ENCODE peak calls at places on chromosomes 5 and 9, in five cellular contexts. J is Calu3, L is K562, P is WERI-Rb-1, S is IMR-90. A is an unnamed sample.

GRCh38 chr5:85293139-85293785 is 908.6 kb upstream of the EDIL3 start:
- DNase-seq in J (peak; percentile 39), L (no peak), P (no peak), S (peak; percentile 0), A (no peak)

GRCh38 chr5:32710859-32711692 is at the start of gene NPR3:
- DNase-seq in J (no peak), L (no peak), P (no peak), S (peak; percentile 66), A (peak; percentile 17)

GRCh38 chr9:5493597-5494511 is 16.5 kb upstream of the PDCD1LG2 start:
- DNase-seq in J (no peak), L (peak; percentile 52), P (no peak), S (peak; percentile 92), A (peak; percentile 38)

GRCh38 chr5:173268750-173269580 is 34.0 kb upstream of the NKX2-5 start:
- DNase-seq in J (no peak), L (no peak), P (peak; percentile 71), S (no peak), A (no peak)

GRCh38 chr5:43588842-43589241 is 14.1 kb upstream of the NNT start:
- DNase-seq in J (no peak), L (no peak), P (no peak), S (no peak), A (no peak)

GRCh38 chr9:130173462-130173876 is 1.3 kb downstream of the NCS1 start:
- DNase-seq in J (no peak), L (no peak), P (no peak), S (peak; percentile 28), A (no peak)

GRCh38 chr9:110076894-110077725 is 130.8 kb downstream of the C9orf152 start:
- DNase-seq in J (no peak), L (no peak), P (no peak), S (peak; percentile 79), A (no peak)

GRCh38 chr9:4143951-4144717 is 155.7 kb downstream of the GLIS3 start:
- DNase-seq in J (no peak), L (no peak), P (no peak), S (peak; percentile 82), A (no peak)

GRCh38 chr9:70563437-70564204 is 149.2 kb upstream of the KLF9 start:
- DNase-seq in J (no peak), L (no peak), P (no peak), S (peak; percentile 76), A (peak; percentile 78)

GRCh38 chr5:79357401-79357800 is 121.5 kb downstream of the JMY start:
- DNase-seq in J (no peak), L (no peak), P (no peak), S (peak; percentile 35), A (no peak)

GRCh38 chr5:83476470-83476817 is 4.9 kb downstream of the VCAN start:
- DNase-seq in J (no peak), L (no peak), P (no peak), S (no peak), A (no peak)

GRCh38 chr9:250039-250438 is 35.4 kb downstream of the DOCK8 start:
- DNase-seq in J (no peak), L (no peak), P (no peak), S (no peak), A (no peak)

GRCh38 chr9:130694205-130694604 is 625 bp downstream of the EXOSC2 start:
- DNase-seq in J (no peak), L (no peak), P (no peak), S (no peak), A (no peak)

GRCh38 chr5:1544294-1545010 is 20.7 kb upstream of the LPCAT1 start:
- DNase-seq in J (no peak), L (no peak), P (peak; percentile 4), S (no peak), A (no peak)

GRCh38 chr9:136850866-136851775 is 1.0 kb upstream of the MAMDC4 start:
- DNase-seq in J (no peak), L (no peak), P (no peak), S (no peak), A (no peak)

GRCh38 chr9:125200216-125201047 is at the start of gene RABEPK:
- DNase-seq in J (peak; percentile 94), L (peak; percentile 97), P (peak; percentile 97), S (peak; percentile 93), A (peak; percentile 92)

GRCh38 chr5:136006164-136006563 is 22.6 kb upstream of the TGFBI start:
- DNase-seq in J (no peak), L (no peak), P (no peak), S (peak; percentile 87), A (no peak)

GRCh38 chr5:178436326-178436940 is 153.8 kb downstream of the COL23A1 start:
- DNase-seq in J (no peak), L (no peak), P (no peak), S (no peak), A (no peak)

GRCh38 chr5:143338658-143339366 is 64.7 kb downstream of the NR3C1 start:
- DNase-seq in J (no peak), L (no peak), P (no peak), S (peak; percentile 82), A (no peak)

GRCh38 chr5:111942214-111942613 is 185.2 kb upstream of the NREP start:
- DNase-seq in J (no peak), L (no peak), P (no peak), S (no peak), A (no peak)

GRCh38 chr5:178199581-178200434 is 4.5 kb upstream of the HNRNPAB start:
- DNase-seq in J (no peak), L (no peak), P (no peak), S (no peak), A (no peak)

GRCh38 chr5:101932599-101932998 is 363.5 kb downstream of the SLCO4C1 start:
- DNase-seq in J (no peak), L (no peak), P (no peak), S (no peak), A (no peak)

GRCh38 chr5:149130121-149130931 is 11.0 kb upstream of the ABLIM3 start:
- DNase-seq in J (peak; percentile 49), L (no peak), P (no peak), S (peak; percentile 49), A (no peak)
- TF ChIP-seq CTCF in J (peak; percentile 64), L (no peak), P (no peak), S (peak; percentile 56), A (no peak)

GRCh38 chr9:108672475-108673065 is 183.2 kb downstream of the ACTL7B start:
- DNase-seq in J (no peak), L (no peak), P (peak; percentile 22), S (no peak), A (no peak)

GRCh38 chr9:108668191-108668940 is 187.4 kb downstream of the ACTL7B start:
- DNase-seq in J (no peak), L (no peak), P (no peak), S (no peak), A (no peak)

GRCh38 chr9:108671794-108672193 is 184.0 kb downstream of the ACTL7B start:
- DNase-seq in J (no peak), L (no peak), P (no peak), S (peak; percentile 6), A (no peak)

GRCh38 chr9:108673386-108673785 is 182.4 kb downstream of the ACTL7B start:
- DNase-seq in J (no peak), L (no peak), P (no peak), S (no peak), A (no peak)

DNA sequence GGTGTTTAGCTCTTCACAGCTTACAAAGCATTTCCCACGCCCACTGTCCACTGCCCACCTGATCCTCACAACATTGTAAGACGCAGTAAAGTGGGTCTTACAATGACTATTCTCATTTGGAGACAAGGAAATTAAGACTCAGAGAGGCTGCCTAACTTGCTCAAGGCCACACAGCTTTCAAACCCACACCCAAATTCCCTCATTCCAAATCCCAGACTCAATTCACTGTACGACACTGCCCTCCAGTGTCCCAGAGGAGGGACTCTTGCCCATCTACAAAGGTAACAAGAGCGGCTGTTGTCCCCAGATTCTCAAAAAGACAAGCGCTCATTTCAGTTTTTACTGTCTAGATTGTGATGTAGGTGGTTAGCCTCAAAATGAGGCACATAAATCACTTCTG is 184.6 kb downstream of the ACTL7B start:
- DNase-seq in J (no peak), L (peak; percentile 3), P (no peak), S (peak; percentile 1), A (no peak)
- TF ChIP-seq CTCF in J (no peak), L (no peak), P (peak; percentile 15), S (peak; percentile 27), A (no peak)

GRCh38 chr9:17521456-17521855 is 57.4 kb upstream of the SH3GL2 start:
- DNase-seq in J (no peak), L (no peak), P (no peak), S (no peak), A (no peak)
- TF ChIP-seq CTCF in J (no peak), L (no peak), P (no peak), S (no peak), A (no peak)

DNA sequence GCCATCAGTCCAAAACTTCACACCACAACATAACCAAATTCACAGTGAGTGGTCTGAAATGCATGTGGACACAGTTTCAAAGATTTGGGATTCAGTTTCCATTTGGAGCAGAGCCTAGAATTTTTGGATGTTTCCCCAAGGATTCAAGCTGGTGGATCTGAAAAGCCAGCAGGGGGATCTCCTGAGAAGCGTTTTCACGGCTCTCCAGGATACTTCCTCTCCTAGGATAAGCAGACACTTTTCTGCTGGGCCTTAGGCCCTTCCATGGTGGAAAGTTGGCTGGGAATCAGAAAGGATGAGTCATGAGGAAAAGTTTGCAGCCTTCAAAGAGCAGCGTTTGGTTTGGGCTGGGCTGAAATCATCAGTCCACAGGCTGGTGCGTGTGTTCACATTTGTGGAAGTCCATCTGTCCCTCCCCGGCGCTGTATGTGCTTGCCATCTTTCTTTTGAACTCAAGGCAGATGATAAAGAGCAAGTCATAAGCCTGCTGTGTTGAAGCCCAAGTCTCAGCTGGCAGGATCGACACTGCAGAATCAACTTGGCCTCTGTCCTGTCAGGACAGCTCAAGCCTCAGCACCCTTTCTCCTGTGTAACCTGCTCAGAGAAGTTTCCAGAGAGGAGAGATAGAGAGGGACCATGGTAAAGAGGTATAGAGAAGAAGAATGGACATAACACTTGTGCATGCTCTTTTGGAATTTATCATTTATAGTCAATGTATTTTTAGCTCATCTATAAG is 152.6 kb upstream of the MSX2 start:
- DNase-seq in J (peak; percentile 75), L (no peak), P (no peak), S (peak; percentile 98), A (no peak)
- TF ChIP-seq CTCF in J (peak; percentile 14), L (no peak), P (no peak), S (peak; percentile 59), A (no peak)

DNA sequence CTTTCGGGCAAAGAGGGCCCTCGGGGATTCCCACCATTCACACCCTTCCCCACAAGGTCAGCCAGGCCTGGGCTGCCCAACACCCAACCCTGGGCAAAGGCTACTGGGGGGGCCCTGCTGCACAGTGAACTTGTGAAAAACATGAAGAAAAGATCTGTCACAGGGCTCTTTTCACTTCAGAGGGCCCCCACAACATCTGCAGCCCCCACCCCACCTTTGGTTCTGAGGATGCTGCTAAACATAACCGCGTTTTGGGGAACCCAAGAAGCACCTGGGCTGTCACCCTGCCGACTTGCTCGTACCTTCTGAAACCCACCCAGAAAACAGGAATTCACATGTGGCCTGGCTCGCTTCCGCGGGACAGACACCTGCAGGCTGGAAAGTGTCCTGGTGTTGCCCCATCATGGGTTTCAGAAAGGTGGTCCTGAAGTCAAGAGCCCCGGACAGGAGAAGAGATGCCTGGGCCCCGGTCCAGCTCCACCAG is 29.3 kb downstream of the B4GALT1 start:
- DNase-seq in J (no peak), L (no peak), P (no peak), S (no peak), A (peak; percentile 15)
- TF ChIP-seq CTCF in J (no peak), L (no peak), P (no peak), S (no peak), A (no peak)

A was measured in activated CD8-positive, alpha-beta T cell treated with anti-CD3 and anti-CD28 coated beads for 36 hours.